ENCODE peak calls at places on chromosomes 6 and 20, in five cellular contexts. E, U, D, S and B are unnamed samples.
A peak's percentile ranks its signal among the peaks of the same experiment; 100 is the strongest.

GRCh38 chr20:44811150-44811685 is 872 bp upstream of the RIMS4 start:
- DNase-seq in E (peak; percentile 55), U (no peak), D (no peak), S (no peak), B (no peak)

GRCh38 chr6:30768634-30769087 is 24.3 kb upstream of the IER3 start:
- DNase-seq in E (no peak), U (no peak), D (no peak), S (no peak), B (no peak)

GRCh38 chr20:16349518-16350295 is 223.5 kb downstream of the KIF16B start:
- DNase-seq in E (no peak), U (no peak), D (peak; percentile 7), S (no peak), B (no peak)

GRCh38 chr20:60222497-60222896 is 264.3 kb downstream of the CDH26 start:
- DNase-seq in E (no peak), U (no peak), D (no peak), S (no peak), B (no peak)

GRCh38 chr20:21435576-21435975 is 38.2 kb upstream of the NKX2-4 start:
- DNase-seq in E (no peak), U (no peak), D (no peak), S (peak; percentile 41), B (no peak)

GRCh38 chr20:52411611-52412010 is 220.0 kb upstream of the ZFP64 start:
- DNase-seq in E (no peak), U (no peak), D (no peak), S (no peak), B (no peak)

GRCh38 chr20:43392561-43392960 is 65.1 kb upstream of the SRSF6 start:
- DNase-seq in E (no peak), U (no peak), D (no peak), S (no peak), B (no peak)

GRCh38 chr20:56453347-56453746 is 15.1 kb upstream of the RTF2 start:
- DNase-seq in E (no peak), U (no peak), D (no peak), S (no peak), B (no peak)

GRCh38 chr6:157769776-157770430 is 53.1 kb upstream of the SNX9 start:
- DNase-seq in E (no peak), U (no peak), D (no peak), S (no peak), B (no peak)

GRCh38 chr6:88881451-88881850 is 82.0 kb downstream of the RNGTT start:
- DNase-seq in E (no peak), U (no peak), D (no peak), S (no peak), B (no peak)

GRCh38 chr6:44731485-44732095 is 344.1 kb downstream of the CDC5L start:
- DNase-seq in E (no peak), U (no peak), D (no peak), S (no peak), B (no peak)

GRCh38 chr6:32597024-32597423 is 7.4 kb upstream of the HLA-DRB1 start:
- DNase-seq in E (no peak), U (no peak), D (no peak), S (no peak), B (no peak)
- H3K4me3 ChIP-seq in E (no peak overlapping the region), U (no peak overlapping the region), D (no peak overlapping the region), S (no peak overlapping the region), B (no peak overlapping the region)

GRCh38 chr6:11615214-11615602 is 77.7 kb downstream of the TMEM170B start:
- DNase-seq in E (no peak), U (no peak), D (peak; percentile 50), S (no peak), B (no peak)

GRCh38 chr6:11621119-11621518 is 83.6 kb downstream of the TMEM170B start:
- DNase-seq in E (no peak), U (no peak), D (no peak), S (no peak), B (no peak)

GRCh38 chr6:11622156-11622555 is 84.6 kb downstream of the TMEM170B start:
- DNase-seq in E (no peak), U (no peak), D (no peak), S (no peak), B (peak; percentile 48)

GRCh38 chr6:11616200-11616611 is 78.7 kb downstream of the TMEM170B start:
- DNase-seq in E (no peak), U (no peak), D (peak; percentile 82), S (no peak), B (peak; percentile 93)

GRCh38 chr6:11618533-11618932 is 81.0 kb downstream of the TMEM170B start:
- DNase-seq in E (no peak), U (no peak), D (peak; percentile 48), S (peak; percentile 53), B (no peak)
- TF ChIP-seq CTCF in E (no peak), U (no peak), D (peak; percentile 32), S (peak; percentile 65), B (peak; percentile 48)

GRCh38 chr6:33837971-33838665 is 34.3 kb upstream of the MLN start:
- DNase-seq in E (no peak), U (no peak), D (peak; percentile 9), S (peak; percentile 58), B (peak; percentile 69)
- H3K4me3 ChIP-seq in E (no peak overlapping the region), U (no peak overlapping the region), D (no peak overlapping the region), S (no peak overlapping the region), B (no peak overlapping the region)

GRCh38 chr6:112786801-112787200 is 439.7 kb downstream of the RFPL4B start:
- DNase-seq in E (no peak), U (no peak), D (no peak), S (no peak), B (no peak)

GRCh38 chr6:112780498-112781096 is 433.5 kb downstream of the RFPL4B start:
- DNase-seq in E (peak; percentile 74), U (peak; percentile 20), D (peak; percentile 92), S (peak; percentile 88), B (peak; percentile 88)

GRCh38 chr6:112785408-112785807 is 438.3 kb downstream of the RFPL4B start:
- DNase-seq in E (no peak), U (no peak), D (no peak), S (no peak), B (no peak)

GRCh38 chr6:112781236-112781635 is 434.1 kb downstream of the RFPL4B start:
- DNase-seq in E (no peak), U (no peak), D (peak; percentile 60), S (no peak), B (peak; percentile 39)
- TF ChIP-seq CTCF in E (no peak), U (no peak), D (peak; percentile 30), S (no peak), B (peak; percentile 25)

GRCh38 chr6:17703256-17703694 is 3.5 kb downstream of the NUP153 start:
- DNase-seq in E (peak; percentile 71), U (peak; percentile 46), D (peak; percentile 95), S (no peak), B (peak; percentile 90)
- H3K4me3 ChIP-seq in E (no peak overlapping the region), U (peak overlapping the region; percentile 84), D (no peak overlapping the region), S (peak overlapping the region; percentile 75), B (peak overlapping the region; percentile 36)

GRCh38 chr20:58084566-58084965 is 143.9 kb downstream of the ANKRD60 start:
- DNase-seq in E (peak; percentile 25), U (no peak), D (no peak), S (no peak), B (no peak)
- TF ChIP-seq CTCF in E (no peak), U (no peak), D (no peak), S (no peak), B (no peak)

GRCh38 chr20:47350691-47351545 is 5.6 kb downstream of the ZMYND8 start:
- DNase-seq in E (no peak), U (no peak), D (no peak), S (no peak), B (no peak)
- H3K4me3 ChIP-seq in E (peak overlapping the region; percentile 5), U (no peak overlapping the region), D (no peak overlapping the region), S (peak overlapping the region; percentile 22), B (peak overlapping the region; percentile 2)

DNA sequence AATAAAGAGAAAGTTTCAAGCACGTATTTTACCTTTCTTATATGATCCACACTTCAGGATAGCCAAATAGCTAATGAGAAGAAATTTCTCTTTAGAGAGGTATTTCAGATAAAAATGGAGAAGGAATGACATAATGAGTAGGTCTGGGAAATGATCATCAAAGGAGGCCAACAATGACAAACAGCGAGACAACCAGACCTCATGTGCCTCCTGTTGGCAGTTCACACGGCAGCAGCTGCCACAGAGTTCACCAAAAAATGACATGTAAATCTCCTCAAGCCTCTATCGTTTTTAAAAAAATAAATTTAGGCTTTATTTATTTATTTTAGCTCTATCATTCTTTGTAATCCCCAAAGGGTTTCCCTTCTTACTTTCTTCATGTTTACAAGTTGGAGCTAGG is 47.7 kb downstream of the SLC2A12 start:
- DNase-seq in E (no peak), U (no peak), D (no peak), S (no peak), B (no peak)
- TF ChIP-seq CTCF in E (no peak), U (no peak), D (no peak), S (peak; percentile 34), B (no peak)